ENCODE peak calls at places on chromosomes 13 and 19, in five cellular contexts. P is Peyer's patch, O is tibial artery, M is testis, T is choroid plexus epithelial cell. G is an unnamed sample.

GRCh38 chr19:45419396-45419795 is 4.3 kb downstream of the ERCC1 start:
- DNase-seq in P (no peak), O (peak; percentile 38), M (no peak), T (no peak), G (no peak)

GRCh38 chr13:92963029-92963428 is 263.6 kb upstream of the GPC6 start:
- DNase-seq in P (no peak), O (no peak), M (no peak), T (peak; percentile 5), G (no peak)

GRCh38 chr19:12224676-12225075 is 61.8 kb downstream of the ZNF136 start:
- DNase-seq in P (no peak), O (no peak), M (no peak), T (no peak), G (no peak)

GRCh38 chr13:26465954-26466353 is 91.5 kb upstream of the WASF3 start:
- DNase-seq in P (no peak), O (no peak), M (no peak), T (no peak), G (no peak)

GRCh38 chr13:35139591-35139990 is 197.5 kb downstream of the NBEA start:
- DNase-seq in P (no peak), O (no peak), M (no peak), T (peak; percentile 69), G (no peak)

GRCh38 chr13:46339035-46339666 is 47.9 kb downstream of the RUBCNL start:
- DNase-seq in P (no peak), O (peak; percentile 67), M (peak; percentile 29), T (peak; percentile 91), G (no peak)

GRCh38 chr19:35642798-35643254 is 1.3 kb downstream of the ETV2 start:
- DNase-seq in P (no peak), O (no peak), M (no peak), T (no peak), G (no peak)

GRCh38 chr19:50817941-50818858 is 5.4 kb downstream of the KLK1 start:
- DNase-seq in P (peak; percentile 87), O (no peak), M (peak; percentile 55), T (peak; percentile 10), G (no peak)

GRCh38 chr19:6543866-6544347 is 13.1 kb downstream of the TNFSF9 start:
- DNase-seq in P (no peak), O (no peak), M (no peak), T (no peak), G (no peak)

GRCh38 chr13:21849323-21849722 is 178.4 kb downstream of the FGF9 start:
- DNase-seq in P (no peak), O (no peak), M (peak; percentile 46), T (peak; percentile 0), G (no peak)

GRCh38 chr13:36819064-36819810 is at the start of gene RFXAP:
- DNase-seq in P (peak; percentile 92), O (peak; percentile 85), M (peak; percentile 94), T (peak; percentile 90), G (peak; percentile 94)

GRCh38 chr19:38055655-38056521 is 148.9 kb downstream of the SIPA1L3 start:
- DNase-seq in P (no peak), O (no peak), M (no peak), T (no peak), G (no peak)

GRCh38 chr13:76882431-76882830 is 3.8 kb downstream of the KCTD12 start:
- DNase-seq in P (no peak), O (no peak), M (no peak), T (peak; percentile 82), G (no peak)

GRCh38 chr13:102276479-102276878 is 125.4 kb downstream of the FGF14 start:
- DNase-seq in P (no peak), O (no peak), M (no peak), T (no peak), G (no peak)

GRCh38 chr19:5585461-5586299 is 17.9 kb upstream of the TINCR start:
- DNase-seq in P (no peak), O (no peak), M (peak; percentile 46), T (peak; percentile 44), G (peak; percentile 68)

GRCh38 chr19:47315125-47315821 is 5.6 kb downstream of the C5AR1 start:
- DNase-seq in P (no peak), O (peak; percentile 81), M (peak; percentile 42), T (peak; percentile 99), G (no peak)

GRCh38 chr19:38061294-38061693 is 154.3 kb downstream of the SIPA1L3 start:
- DNase-seq in P (no peak), O (no peak), M (no peak), T (peak; percentile 80), G (no peak)

GRCh38 chr13:23579886-23580706 is 9.9 kb downstream of the TNFRSF19 start:
- DNase-seq in P (no peak), O (no peak), M (no peak), T (no peak), G (no peak)

GRCh38 chr13:98802999-98803666 is 50.7 kb upstream of the SLC15A1 start:
- DNase-seq in P (peak; percentile 69), O (no peak), M (no peak), T (no peak), G (no peak)

GRCh38 chr13:41847216-41847615 is 113.7 kb downstream of the VWA8 start:
- DNase-seq in P (no peak), O (no peak), M (no peak), T (no peak), G (no peak)

GRCh38 chr13:50292082-50292481 is 276.8 kb downstream of the KCNRG start:
- DNase-seq in P (no peak), O (no peak), M (no peak), T (no peak), G (no peak)

GRCh38 chr19:18128044-18128443 is 24.9 kb upstream of the PIK3R2 start:
- DNase-seq in P (no peak), O (no peak), M (no peak), T (peak; percentile 30), G (no peak)

GRCh38 chr19:49333426-49334288 is 1.5 kb upstream of the CD37 start:
- DNase-seq in P (no peak), O (no peak), M (no peak), T (no peak), G (no peak)

GRCh38 chr19:38035515-38036495 is 128.8 kb downstream of the SIPA1L3 start:
- DNase-seq in P (no peak), O (no peak), M (no peak), T (no peak), G (no peak)

GRCh38 chr13:109389892-109390345 is 396.5 kb downstream of the IRS2 start:
- DNase-seq in P (no peak), O (no peak), M (no peak), T (peak; percentile 88), G (no peak)

GRCh38 chr13:50401721-50402510 is 386.7 kb downstream of the KCNRG start:
- DNase-seq in P (no peak), O (no peak), M (no peak), T (peak; percentile 34), G (no peak)

GRCh38 chr13:36685912-36686311 is 12.1 kb downstream of the SERTM1 start:
- DNase-seq in P (no peak), O (no peak), M (no peak), T (peak; percentile 21), G (no peak)

GRCh38 chr13:27174766-27175455 is 3.3 kb upstream of the USP12 start:
- DNase-seq in P (no peak), O (no peak), M (no peak), T (no peak), G (no peak)

GRCh38 chr13:113327391-113327765 is 30.3 kb downstream of the LAMP1 start:
- DNase-seq in P (no peak), O (no peak), M (no peak), T (no peak), G (no peak)

GRCh38 chr13:113365551-113365971 is 1.6 kb upstream of the GRTP1 start:
- DNase-seq in P (no peak), O (no peak), M (no peak), T (no peak), G (no peak)

GRCh38 chr19:46787331-46788100 is 878 bp downstream of the SLC1A5 start:
- DNase-seq in P (peak; percentile 74), O (peak; percentile 71), M (peak; percentile 74), T (peak; percentile 59), G (no peak)

GRCh38 chr13:102369303-102369702 is 32.5 kb downstream of the FGF14 start:
- DNase-seq in P (no peak), O (no peak), M (no peak), T (peak; percentile 2), G (no peak)

GRCh38 chr13:32407854-32408253 is 20.1 kb downstream of the N4BP2L1 start:
- DNase-seq in P (no peak), O (no peak), M (no peak), T (no peak), G (no peak)

GRCh38 chr13:53010374-53011105 is 18.1 kb upstream of the OLFM4 start:
- DNase-seq in P (peak; percentile 62), O (no peak), M (no peak), T (no peak), G (no peak)

GRCh38 chr13:34405410-34405809 is 536.7 kb upstream of the NBEA start:
- DNase-seq in P (no peak), O (no peak), M (no peak), T (no peak), G (no peak)

GRCh38 chr13:64272681-64273080 is 2857.0 kb upstream of the PCDH20 start:
- DNase-seq in P (no peak), O (no peak), M (no peak), T (peak; percentile 16), G (no peak)

GRCh38 chr13:106277483-106278154 is 257.8 kb downstream of the EFNB2 start:
- DNase-seq in P (no peak), O (no peak), M (no peak), T (no peak), G (no peak)

GRCh38 chr19:29771708-29772415 is 39.9 kb upstream of the CCNE1 start:
- DNase-seq in P (peak; percentile 60), O (no peak), M (peak; percentile 54), T (peak; percentile 65), G (peak; percentile 46)

GRCh38 chr19:55536951-55537740 is at the start of gene SBK2:
- DNase-seq in P (no peak), O (no peak), M (no peak), T (no peak), G (no peak)
- TF ChIP-seq CTCF in P (no peak), O (no peak), M (no peak), T (peak; percentile 28), G (no peak)

GRCh38 chr13:67137044-67137735 is 92.9 kb downstream of the PCDH9 start:
- DNase-seq in P (no peak), O (no peak), M (no peak), T (peak; percentile 71), G (no peak)

GRCh38 chr13:67136157-67136556 is 94.0 kb downstream of the PCDH9 start:
- DNase-seq in P (no peak), O (no peak), M (no peak), T (peak; percentile 4), G (no peak)

GRCh38 chr13:67133476-67133875 is 96.7 kb downstream of the PCDH9 start:
- DNase-seq in P (no peak), O (no peak), M (no peak), T (peak; percentile 18), G (no peak)

GRCh38 chr13:67134322-67135129 is 95.6 kb downstream of the PCDH9 start:
- DNase-seq in P (no peak), O (no peak), M (no peak), T (peak; percentile 61), G (no peak)

GRCh38 chr13:67135356-67135755 is 94.8 kb downstream of the PCDH9 start:
- DNase-seq in P (no peak), O (no peak), M (no peak), T (no peak), G (no peak)
- TF ChIP-seq CTCF in P (no peak), O (no peak), M (no peak), T (no peak), G (no peak)

GRCh38 chr13:40152145-40152544 is 496.7 kb downstream of the COG6 start:
- DNase-seq in P (no peak), O (peak; percentile 43), M (no peak), T (peak; percentile 96), G (no peak)
- TF ChIP-seq CTCF in P (no peak), O (no peak), M (no peak), T (peak; percentile 38), G (no peak)

GRCh38 chr19:21335721-21336120 is 6.5 kb upstream of the ZNF708 start:
- DNase-seq in P (no peak), O (no peak), M (no peak), T (no peak), G (no peak)
- TF ChIP-seq CTCF in P (no peak), O (no peak), M (no peak), T (no peak), G (no peak)